ENCODE peak calls at places on chromosomes 16 and 17, in four cellular contexts. E is tibial nerve; S is activated T-cell treated with anti-CD3 and anti-CD28 coated beads, Interleukin-2, amount 50 U/mL, for 72 hours; R is left colon. G is an unnamed sample.

GRCh38 chr16:69769404-69769803 is 7.3 kb downstream of the WWP2 start:
- DNase-seq in S (no peak), R (no peak), E (no peak), G (no peak)

GRCh38 chr16:50570808-50571598 is 22.8 kb downstream of the NKD1 start:
- DNase-seq in R (no peak), E (no peak), S (no peak), G (no peak)

GRCh38 chr16:17365591-17366298 is 105.0 kb downstream of the XYLT1 start:
- DNase-seq in R (no peak), S (no peak), E (no peak), G (no peak)

GRCh38 chr16:3256876-3257465 is 538 bp upstream of the MEFV start:
- DNase-seq in R (no peak), E (no peak), S (no peak), G (no peak)

GRCh38 chr17:67855504-67856324 is 30.4 kb downstream of the BPTF start:
- DNase-seq in E (no peak), S (no peak), R (no peak), G (peak; percentile 51)

GRCh38 chr17:19531780-19532501 is 1.7 kb upstream of the SLC47A1 start:
- DNase-seq in R (no peak), S (no peak), E (no peak), G (no peak)

GRCh38 chr16:20767577-20767976 is 3.8 kb downstream of the ACSM3 start:
- DNase-seq in R (no peak), E (no peak), S (no peak), G (no peak)

GRCh38 chr16:53131363-53132071 is 76.7 kb downstream of the CHD9 start:
- DNase-seq in R (peak; percentile 61), S (peak; percentile 69), E (peak; percentile 40), G (peak; percentile 82)

GRCh38 chr17:61325382-61326073 is 74.1 kb upstream of the TBX2 start:
- DNase-seq in S (no peak), R (no peak), E (no peak), G (no peak)

GRCh38 chr17:15354256-15354655 is 12.9 kb upstream of the TEKT3 start:
- DNase-seq in S (no peak), E (no peak), R (peak; percentile 61), G (no peak)

GRCh38 chr17:17001874-17002520 is 30.1 kb upstream of the TNFRSF13B start:
- DNase-seq in R (peak; percentile 65), S (peak; percentile 78), E (peak; percentile 77), G (peak; percentile 77)

GRCh38 chr17:69874220-69874670 is 200.8 kb upstream of the KCNJ16 start:
- DNase-seq in E (no peak), S (no peak), R (no peak), G (no peak)

GRCh38 chr17:77151236-77151635 is 10.5 kb downstream of the SEC14L1 start:
- DNase-seq in S (no peak), E (no peak), R (no peak), G (no peak)

GRCh38 chr16:50245417-50246298 is 20.7 kb upstream of the ADCY7 start:
- DNase-seq in E (no peak), R (peak; percentile 70), S (peak; percentile 80), G (peak; percentile 70)

GRCh38 chr17:20896153-20896649 is 146.6 kb downstream of the USP22 start:
- DNase-seq in S (peak; percentile 71), E (no peak), R (no peak), G (peak; percentile 60)

GRCh38 chr17:80968602-80969029 is 23.0 kb upstream of the CHMP6 start:
- DNase-seq in S (no peak), R (no peak), E (no peak), G (no peak)

GRCh38 chr16:637081-638018 is 1.2 kb upstream of the METTL26 start:
- DNase-seq in E (peak; percentile 89), R (peak; percentile 88), S (peak; percentile 87), G (peak; percentile 94)